ENCODE peak calls at places on chromosomes 1 and 21, in six cellular contexts. E is heart left ventricle, H is neuronal stem cell, J is neural progenitor cell, A is astrocyte, X is uterus. O is an unnamed sample. For H3K4me1, the result is how much of the 10 kb centered on the place peaks cover.

GRCh38 chr1:17200756-17201155 is 4.2 kb upstream of the PADI1 start:
- DNase-seq in J (no peak), X (no peak), H (no peak), A (no peak), E (no peak), O (peak)

GRCh38 chr1:119631433-119632102 is 16.5 kb downstream of the ZNF697 start:
- DNase-seq in X (peak), H (no peak), A (peak), J (peak), E (peak), O (no peak)

GRCh38 chr1:110258734-110259133 is 48.6 kb downstream of the KCNC4 start:
- DNase-seq in H (no peak), E (no peak), X (no peak), A (no peak), J (no peak), O (no peak)

GRCh38 chr1:21261551-21262281 is 28.5 kb downstream of the ECE1 start:
- DNase-seq in E (peak), J (no peak), X (peak), A (peak), H (no peak), O (no peak)

GRCh38 chr1:17630048-17630830 is 90.7 kb downstream of the ARHGEF10L start:
- DNase-seq in A (no peak), H (no peak), E (peak), X (peak), J (no peak), O (no peak)

GRCh38 chr1:46084553-46085448 is 47.6 kb downstream of the PIK3R3 start:
- DNase-seq in A (peak), J (no peak), X (no peak), H (no peak), E (no peak), O (no peak)

GRCh38 chr1:15288173-15288926 is 41.3 kb downstream of the FHAD1 start:
- DNase-seq in E (no peak), J (no peak), H (no peak), A (no peak), X (no peak), O (no peak)

GRCh38 chr21:46000182-46000730 is 18.7 kb downstream of the COL6A1 start:
- DNase-seq in E (no peak), J (no peak), A (no peak), H (no peak), X (peak), O (no peak)

GRCh38 chr1:154743536-154744036 is 126.5 kb downstream of the KCNN3 start:
- DNase-seq in J (no peak), A (no peak), X (no peak), H (no peak), E (no peak), O (no peak)

GRCh38 chr1:15118579-15118978 is 35.0 kb upstream of the TMEM51 start:
- DNase-seq in X (no peak), J (no peak), H (no peak), A (no peak), E (no peak), O (no peak)

GRCh38 chr1:179017383-179018326 is 8.0 kb upstream of the FAM20B start:
- DNase-seq in E (no peak), H (no peak), X (no peak), J (no peak), A (no peak), O (no peak)

GRCh38 chr1:246907472-246907871 is 24.3 kb downstream of the AHCTF1 start:
- DNase-seq in E (peak), A (peak), X (no peak), J (peak), H (no peak), O (no peak)

GRCh38 chr1:62494137-62494536 is 57.3 kb downstream of the USP1 start:
- DNase-seq in X (no peak), H (no peak), E (no peak), A (no peak), J (no peak), O (no peak)

GRCh38 chr1:204358145-204358544 is 1.6 kb downstream of the PLEKHA6 start:
- DNase-seq in H (no peak), E (no peak), J (no peak), X (no peak), A (no peak), O (no peak)

GRCh38 chr1:226643167-226643566 is 94.6 kb downstream of the STUM start:
- DNase-seq in X (peak), J (no peak), E (no peak), A (peak), H (no peak), O (no peak)

GRCh38 chr1:28326505-28326904 is 2.3 kb upstream of the MED18 start:
- DNase-seq in J (no peak), E (no peak), A (no peak), X (no peak), H (no peak), O (no peak)

GRCh38 chr1:28323720-28324119 is 5.1 kb upstream of the MED18 start:
- DNase-seq in E (no peak), A (no peak), X (no peak), J (no peak), H (no peak), O (no peak)

GRCh38 chr1:28317014-28317413 is 11.8 kb upstream of the MED18 start:
- DNase-seq in E (no peak), H (no peak), X (no peak), A (no peak), J (no peak), O (no peak)

GRCh38 chr1:28326980-28327379 is 1.9 kb upstream of the MED18 start:
- DNase-seq in E (no peak), J (no peak), X (no peak), H (no peak), A (no peak), O (no peak)

GRCh38 chr1:28322209-28322608 is 6.6 kb upstream of the MED18 start:
- DNase-seq in E (no peak), J (no peak), X (no peak), H (no peak), A (no peak), O (no peak)
- H3K27ac ChIP-seq in E (no peak), J (no peak), X (no peak), H (no peak), A (no peak), O (no peak)

GRCh38 chr1:67935560-67935959 is 102.3 kb upstream of the GNG12 start:
- DNase-seq in A (no peak), J (no peak), E (no peak), H (no peak), X (no peak), O (no peak)

GRCh38 chr1:67937010-67937409 is 103.7 kb upstream of the GNG12 start:
- DNase-seq in A (no peak), H (no peak), X (no peak), E (no peak), J (no peak), O (no peak)

GRCh38 chr1:67939942-67940341 is 106.7 kb upstream of the GNG12 start:
- DNase-seq in A (no peak), J (peak), H (no peak), X (no peak), E (no peak), O (no peak)

GRCh38 chr1:67939176-67939751 is 106.0 kb upstream of the GNG12 start:
- DNase-seq in J (no peak), A (no peak), H (no peak), E (no peak), X (no peak), O (no peak)

DNA sequence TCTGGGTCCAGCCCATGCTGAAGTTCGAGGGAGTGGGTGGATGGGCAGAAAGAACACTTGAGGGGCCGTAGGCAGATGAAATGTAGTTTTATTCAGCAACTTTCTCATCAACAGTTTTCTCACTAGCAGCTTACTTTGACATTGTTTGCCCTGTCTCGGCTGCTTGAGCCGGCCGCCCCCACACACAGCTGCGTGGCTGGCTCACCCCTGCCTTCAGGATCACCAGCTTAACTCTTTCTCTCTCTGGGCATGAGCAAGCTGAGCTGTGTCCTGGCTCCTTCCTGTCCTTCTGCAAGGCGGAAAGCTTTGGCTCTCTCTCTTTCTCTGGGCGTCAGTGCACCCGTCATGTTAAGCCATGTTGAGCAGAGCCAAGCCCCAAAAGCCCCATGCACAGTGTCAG is 104.4 kb upstream of the GNG12 start:
- DNase-seq in E (peak), J (peak), A (peak), H (no peak), X (no peak), O (no peak)
- H3K4me3 ChIP-seq in E (no peak), J (no peak), A (no peak), H (no peak), X (no peak), O (no peak)

DNA sequence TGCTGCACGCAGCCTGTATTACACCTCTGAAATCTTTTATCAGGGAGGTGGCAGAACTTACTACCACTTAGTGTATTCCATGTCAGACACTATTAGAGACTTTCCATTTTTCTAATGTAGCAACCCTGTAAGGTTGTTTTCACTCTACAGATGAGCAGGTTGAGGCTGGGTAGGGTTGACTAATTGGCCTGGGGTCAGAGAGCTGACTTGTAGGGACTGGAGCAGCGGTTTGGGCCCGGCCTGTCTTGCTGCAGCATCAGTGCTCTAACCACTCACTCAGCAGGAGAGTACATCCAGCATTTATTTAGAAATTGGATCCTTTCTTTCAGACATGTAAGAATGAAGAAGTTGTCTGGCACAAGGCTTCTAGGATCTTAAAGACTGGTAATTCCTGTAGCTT is 25.7 kb upstream of the NBL1 start:
- DNase-seq in E (no peak), J (no peak), X (no peak), A (no peak), H (no peak), O (no peak)
- H3K4me1 ChIP-seq in E (under half), J (under half), X (under half), A (under half), H (under half), O (under half)

DNA sequence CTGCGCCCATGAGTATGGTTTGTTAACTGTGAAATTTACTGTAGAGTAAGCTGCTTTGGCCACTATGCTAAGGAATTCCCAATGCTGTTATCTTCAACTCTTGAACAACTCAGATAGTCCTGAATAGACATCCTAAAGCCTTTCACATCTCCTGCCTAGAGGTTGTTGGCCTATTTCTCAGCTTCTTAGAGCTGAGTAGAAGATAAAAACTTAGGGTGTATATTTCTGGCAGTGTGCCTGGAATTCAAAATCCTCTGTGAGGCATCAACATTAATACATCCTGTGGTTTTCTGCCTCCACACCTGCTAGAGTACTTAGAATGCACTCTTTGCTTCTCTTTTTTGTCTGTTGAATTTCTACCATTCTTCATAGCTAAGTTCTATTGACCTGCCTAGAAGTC is 45.8 kb upstream of the RC3H1 start:
- DNase-seq in E (no peak), A (peak), H (no peak), X (no peak), J (no peak), O (peak)
- H3K27ac ChIP-seq in E (no peak), A (no peak), H (no peak), X (no peak), J (no peak), O (no peak)

GRCh38 chr1:12167493-12168429 is 970 bp downstream of the TNFRSF1B start:
- DNase-seq in X (no peak), A (no peak), J (no peak), H (no peak), E (no peak), O (no peak)
- H3K4me3 ChIP-seq in X (peak), A (peak), J (no peak), H (no peak), E (peak), O (peak)

DNA sequence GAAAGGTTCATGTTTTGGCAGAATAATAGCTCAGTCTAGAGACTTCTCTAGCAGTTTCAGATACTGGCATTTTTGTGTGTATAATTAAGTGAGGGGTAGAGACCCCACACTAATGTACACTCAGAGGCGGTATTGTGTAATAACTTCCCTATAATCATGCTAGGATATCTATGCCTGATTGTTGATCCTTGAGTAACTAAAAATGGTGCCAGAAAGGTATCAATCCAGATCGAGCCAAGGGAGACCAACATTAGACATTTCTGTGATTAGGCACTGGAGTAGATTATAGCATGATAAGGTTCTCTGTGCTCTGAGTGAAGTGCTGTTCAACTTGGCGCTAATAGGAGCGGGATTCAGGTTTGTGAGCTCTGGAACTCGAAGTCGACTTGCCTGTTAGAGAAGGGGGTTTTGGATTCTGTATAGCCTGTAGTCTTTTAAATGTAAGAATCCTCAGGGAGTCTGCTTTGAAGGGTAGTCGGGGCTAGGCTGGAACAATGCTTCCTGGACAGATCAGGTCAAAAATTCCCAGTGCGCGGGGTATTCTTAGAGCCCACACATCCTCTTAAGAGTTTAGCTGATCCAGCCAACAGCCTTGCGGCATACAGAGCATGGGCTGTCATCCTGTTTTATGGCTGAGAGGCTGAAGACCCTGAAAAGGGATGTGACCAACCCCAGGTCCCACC is 24.2 kb downstream of the MAN1C1 start:
- DNase-seq in H (no peak), A (no peak), X (no peak), J (peak), E (no peak), O (no peak)
- H3K4me1 ChIP-seq in H (under half), A (under half), X (under half), J (under half), E (under half), O (half or more)

GRCh38 chr1:42924249-42925131 is 34.2 kb downstream of the SLC2A1 start:
- DNase-seq in A (peak), J (peak), H (peak), X (peak), E (peak), O (peak)

GRCh38 chr1:42926235-42926869 is 32.3 kb downstream of the SLC2A1 start:
- DNase-seq in J (no peak), A (no peak), E (no peak), H (no peak), X (no peak), O (no peak)

GRCh38 chr1:42923367-42924248 is 35.1 kb downstream of the SLC2A1 start:
- DNase-seq in H (no peak), J (no peak), A (no peak), X (no peak), E (no peak), O (no peak)

GRCh38 chr1:42925132-42925769 is 33.4 kb downstream of the SLC2A1 start:
- DNase-seq in A (no peak), X (no peak), E (no peak), J (peak), H (no peak), O (no peak)

DNA sequence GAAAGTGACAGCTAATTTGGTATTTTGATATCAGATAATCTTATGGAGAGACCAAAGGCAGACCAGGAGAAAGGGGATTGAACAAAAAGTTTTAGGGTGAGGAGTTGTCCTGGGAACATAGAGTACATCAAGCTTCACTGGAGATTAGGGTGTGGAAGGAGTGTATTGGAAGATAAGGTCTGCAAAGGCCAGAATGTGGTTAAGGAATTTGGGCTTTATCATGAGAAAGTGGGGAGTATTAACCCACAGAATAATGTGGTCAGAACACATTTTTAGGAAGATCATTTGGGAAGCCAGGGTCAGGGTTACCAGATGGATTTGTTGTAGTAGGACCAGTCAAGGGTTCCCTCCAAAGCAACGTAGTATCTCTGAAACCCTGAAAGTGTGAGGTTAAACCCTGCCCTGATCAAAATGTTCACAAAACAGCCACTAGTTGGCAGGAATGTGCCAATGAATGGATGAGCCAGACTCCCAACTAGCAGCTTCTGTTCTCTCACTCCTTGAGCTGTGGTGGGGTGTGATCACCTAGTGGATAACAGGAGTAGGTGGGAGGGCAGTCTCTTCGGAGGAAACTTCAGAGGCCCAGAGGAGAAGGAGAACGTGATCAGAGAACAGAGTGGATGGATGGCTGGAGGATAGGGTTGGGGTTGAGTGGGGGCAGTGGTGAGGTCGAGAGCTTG is 35.8 kb downstream of the SLC2A1 start:
- DNase-seq in E (no peak), J (peak), A (peak), H (peak), X (no peak), O (no peak)
- H3K27ac ChIP-seq in E (peak), J (no peak), A (no peak), H (peak), X (peak), O (peak)

GRCh38 chr1:51523931-51524330 is 4.9 kb upstream of the EPS15 start:
- DNase-seq in J (no peak), H (no peak), E (no peak), X (no peak), A (no peak), O (no peak)
- H3K4me3 ChIP-seq in J (no peak), H (no peak), E (no peak), X (no peak), A (no peak), O (no peak)

GRCh38 chr1:1982379-1983232 is 21.0 kb downstream of the CFAP74 start:
- DNase-seq in H (no peak), X (no peak), A (no peak), E (no peak), J (no peak), O (no peak)

GRCh38 chr1:1980467-1981141 is 23.0 kb downstream of the CFAP74 start:
- DNase-seq in X (no peak), H (no peak), J (no peak), E (no peak), A (no peak), O (no peak)

GRCh38 chr1:1978108-1978507 is 25.5 kb downstream of the CFAP74 start:
- DNase-seq in X (no peak), H (no peak), A (no peak), J (no peak), E (no peak), O (no peak)

GRCh38 chr1:1981142-1981500 is 22.5 kb downstream of the CFAP74 start:
- DNase-seq in X (no peak), H (no peak), E (no peak), A (no peak), J (no peak), O (no peak)

GRCh38 chr1:1979482-1980165 is 24.0 kb downstream of the CFAP74 start:
- DNase-seq in H (no peak), X (no peak), J (no peak), A (no peak), E (no peak), O (no peak)
- H3K4me1 ChIP-seq in H (under half), X (under half), J (under half), A (under half), E (under half), O (under half)

GRCh38 chr1:40390857-40391256 is 17.3 kb downstream of the SMAP2 start:
- DNase-seq in E (no peak), X (no peak), J (no peak), A (no peak), H (no peak), O (no peak)
- H3K27ac ChIP-seq in E (no peak), X (peak), J (no peak), A (no peak), H (no peak), O (no peak)